ENCODE peak calls at places on chromosomes 2 and 18, in six cellular contexts. One of them, this sample, is unnamed.

GRCh38 chr2:60839126-60839813 is 42.1 kb upstream of the REL start:
- DNase-seq in mucosa of descending colon: no peak
- DNase-seq in lower lobe of right lung: no peak
- DNase-seq in thoracic aorta: no peak
- DNase-seq in kidney: no peak
- DNase-seq in GM23338: peak; percentile 74
- DNase-seq in this sample: peak; percentile 9

GRCh38 chr2:59922450-59922849 is 631.0 kb downstream of the BCL11A start:
- DNase-seq in lower lobe of right lung: no peak
- DNase-seq in GM23338: no peak
- DNase-seq in thoracic aorta: no peak
- DNase-seq in mucosa of descending colon: no peak
- DNase-seq in kidney: no peak
- DNase-seq in this sample: no peak

GRCh38 chr18:46591821-46592391 is 65.1 kb downstream of the LOXHD1 start:
- DNase-seq in kidney: no peak
- DNase-seq in GM23338: no peak
- DNase-seq in mucosa of descending colon: no peak
- DNase-seq in thoracic aorta: no peak
- DNase-seq in lower lobe of right lung: no peak
- DNase-seq in this sample: no peak

GRCh38 chr2:30866974-30867373 is 59.7 kb upstream of the CAPN13 start:
- DNase-seq in mucosa of descending colon: no peak
- DNase-seq in GM23338: no peak
- DNase-seq in kidney: no peak
- DNase-seq in thoracic aorta: no peak
- DNase-seq in lower lobe of right lung: no peak
- DNase-seq in this sample: no peak

GRCh38 chr2:101002562-101003277 is 631 bp downstream of the RPL31 start:
- DNase-seq in kidney: no peak
- DNase-seq in GM23338: no peak
- DNase-seq in lower lobe of right lung: no peak
- DNase-seq in thoracic aorta: no peak
- DNase-seq in mucosa of descending colon: no peak
- DNase-seq in this sample: no peak

GRCh38 chr18:46899274-46899948 is 17.9 kb downstream of the PIAS2 start:
- DNase-seq in kidney: no peak
- DNase-seq in GM23338: peak; percentile 96
- DNase-seq in thoracic aorta: no peak
- DNase-seq in lower lobe of right lung: no peak
- DNase-seq in mucosa of descending colon: no peak
- DNase-seq in this sample: peak; percentile 47

GRCh38 chr18:62389761-62390481 is 64.8 kb downstream of the TNFRSF11A start:
- DNase-seq in mucosa of descending colon: no peak
- DNase-seq in kidney: no peak
- DNase-seq in lower lobe of right lung: no peak
- DNase-seq in thoracic aorta: no peak
- DNase-seq in GM23338: no peak
- DNase-seq in this sample: no peak

GRCh38 chr2:164722604-164723338 is 101.5 kb upstream of the GRB14 start:
- DNase-seq in kidney: no peak
- DNase-seq in GM23338: no peak
- DNase-seq in lower lobe of right lung: no peak
- DNase-seq in thoracic aorta: no peak
- DNase-seq in mucosa of descending colon: no peak
- DNase-seq in this sample: no peak

GRCh38 chr2:79935771-79936657 is 368.5 kb downstream of the LRRTM1 start:
- DNase-seq in kidney: no peak
- DNase-seq in GM23338: peak; percentile 92
- DNase-seq in thoracic aorta: no peak
- DNase-seq in mucosa of descending colon: no peak
- DNase-seq in lower lobe of right lung: no peak
- DNase-seq in this sample: peak; percentile 48

GRCh38 chr18:74868461-74868860 is 270.8 kb downstream of the ZNF407 start:
- DNase-seq in mucosa of descending colon: no peak
- DNase-seq in lower lobe of right lung: no peak
- DNase-seq in kidney: no peak
- DNase-seq in GM23338: peak; percentile 34
- DNase-seq in thoracic aorta: no peak
- DNase-seq in this sample: no peak

GRCh38 chr2:16169381-16169960 is 229.1 kb downstream of the MYCN start:
- DNase-seq in kidney: no peak
- DNase-seq in lower lobe of right lung: no peak
- DNase-seq in mucosa of descending colon: no peak
- DNase-seq in GM23338: no peak
- DNase-seq in thoracic aorta: no peak
- DNase-seq in this sample: no peak

GRCh38 chr18:2855560-2856350 is 8.9 kb downstream of the EMILIN2 start:
- DNase-seq in kidney: no peak
- DNase-seq in mucosa of descending colon: no peak
- DNase-seq in GM23338: no peak
- DNase-seq in lower lobe of right lung: no peak
- DNase-seq in thoracic aorta: no peak
- DNase-seq in this sample: no peak

GRCh38 chr2:95231723-95232122 is 24.4 kb downstream of the ZNF892 start:
- DNase-seq in mucosa of descending colon: no peak
- DNase-seq in lower lobe of right lung: peak; percentile 65
- DNase-seq in GM23338: peak; percentile 94
- DNase-seq in thoracic aorta: no peak
- DNase-seq in kidney: no peak
- DNase-seq in this sample: peak; percentile 67

GRCh38 chr2:13193075-13193474 is 476.3 kb downstream of the TRIB2 start:
- DNase-seq in thoracic aorta: no peak
- DNase-seq in kidney: no peak
- DNase-seq in lower lobe of right lung: no peak
- DNase-seq in mucosa of descending colon: no peak
- DNase-seq in GM23338: peak; percentile 44
- DNase-seq in this sample: no peak

GRCh38 chr2:133838642-133839370 is 270.5 kb upstream of the NCKAP5 start:
- DNase-seq in GM23338: no peak
- DNase-seq in lower lobe of right lung: no peak
- DNase-seq in kidney: no peak
- DNase-seq in thoracic aorta: no peak
- DNase-seq in mucosa of descending colon: no peak
- DNase-seq in this sample: no peak
- H3K36me3 ChIP-seq in GM23338: no peaks in the 10 kb centered on the region
- H3K36me3 ChIP-seq in lower lobe of right lung: no peaks in the 10 kb centered on the region
- H3K36me3 ChIP-seq in kidney: no peaks in the 10 kb centered on the region
- H3K36me3 ChIP-seq in thoracic aorta: no peaks in the 10 kb centered on the region
- H3K36me3 ChIP-seq in mucosa of descending colon: no peaks in the 10 kb centered on the region
- H3K36me3 ChIP-seq in this sample: no peaks in the 10 kb centered on the region

GRCh38 chr2:189579585-189579984 is 1.0 kb downstream of the SLC40A1 start:
- DNase-seq in GM23338: no peak
- DNase-seq in mucosa of descending colon: no peak
- DNase-seq in lower lobe of right lung: no peak
- DNase-seq in kidney: no peak
- DNase-seq in thoracic aorta: no peak
- DNase-seq in this sample: no peak
- H3K4me3 ChIP-seq in GM23338: peak overlapping the region; percentile 86
- H3K4me3 ChIP-seq in mucosa of descending colon: no peak overlapping the region
- H3K4me3 ChIP-seq in lower lobe of right lung: peak overlapping the region; percentile 75
- H3K4me3 ChIP-seq in kidney: peak overlapping the region; percentile 79
- H3K4me3 ChIP-seq in thoracic aorta: peak overlapping the region; percentile 94
- H3K4me3 ChIP-seq in this sample: no peak overlapping the region

DNA sequence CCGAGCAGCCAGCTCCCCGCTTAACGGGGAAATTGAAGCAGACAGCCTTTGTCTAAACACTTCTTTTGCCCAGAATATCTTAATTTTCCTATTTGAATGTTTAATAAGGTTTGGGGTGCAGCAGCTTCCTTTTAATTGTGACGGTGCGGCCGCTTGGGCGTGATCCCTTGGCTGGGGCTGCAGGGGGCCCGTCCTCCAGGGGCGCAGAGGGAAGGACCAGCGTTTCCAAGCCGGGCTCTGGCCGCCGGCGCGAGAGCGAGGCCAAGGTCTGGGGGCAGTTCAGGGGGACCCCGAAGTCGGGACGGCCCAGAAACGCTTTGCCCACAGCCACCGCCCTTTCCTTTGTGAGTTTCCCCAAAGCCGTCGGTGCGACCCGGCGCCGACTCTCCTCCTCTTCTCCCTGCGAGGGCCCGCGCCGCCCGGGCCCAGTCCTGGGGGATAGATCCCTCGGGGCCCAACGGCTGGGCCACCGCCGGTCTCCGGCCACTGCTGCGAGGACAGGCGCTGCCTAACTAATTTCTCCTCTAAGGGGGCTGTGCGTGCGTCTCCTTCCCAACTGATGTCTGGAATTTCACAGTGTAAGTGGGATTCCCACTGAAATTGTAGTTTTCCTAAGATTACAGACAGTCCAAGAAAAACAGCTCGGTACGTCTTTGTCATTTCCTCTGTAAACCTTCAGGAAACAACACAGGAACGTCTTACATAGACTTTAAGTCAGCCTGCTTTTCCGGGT is 139.7 kb upstream of the SIX3 start:
- DNase-seq in kidney: no peak
- DNase-seq in thoracic aorta: no peak
- DNase-seq in GM23338: peak; percentile 58
- DNase-seq in mucosa of descending colon: no peak
- DNase-seq in lower lobe of right lung: no peak
- DNase-seq in this sample: no peak
- H3K4me1 ChIP-seq in kidney: peaks cover 3% of the 10 kb centered on the region
- H3K4me1 ChIP-seq in thoracic aorta: peaks cover 8% of the 10 kb centered on the region
- H3K4me1 ChIP-seq in GM23338: peaks cover 61% of the 10 kb centered on the region
- H3K4me1 ChIP-seq in mucosa of descending colon: peaks cover 5% of the 10 kb centered on the region
- H3K4me1 ChIP-seq in lower lobe of right lung: peaks cover 17% of the 10 kb centered on the region
- H3K4me1 ChIP-seq in this sample: peaks cover 10% of the 10 kb centered on the region

DNA sequence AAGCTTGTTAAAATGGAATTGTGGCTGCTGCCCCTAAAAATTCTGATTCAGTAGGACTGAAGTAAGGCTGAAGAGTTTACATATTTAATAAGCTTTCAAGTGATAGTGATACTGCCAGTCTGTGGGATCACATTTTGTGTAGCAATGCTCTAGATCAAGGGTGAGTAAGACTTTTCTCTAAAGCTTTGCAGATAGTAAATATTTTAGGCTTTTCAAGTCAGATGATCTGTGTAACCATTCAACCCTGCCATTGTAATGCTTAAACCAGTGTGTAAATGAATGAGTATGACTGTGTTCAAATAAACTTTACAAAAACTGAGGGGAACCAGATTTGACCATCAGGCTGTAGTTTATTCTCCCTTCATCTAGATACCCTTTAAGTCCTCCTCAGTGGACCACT is 92.7 kb downstream of the PIK3C3 start:
- DNase-seq in lower lobe of right lung: no peak
- DNase-seq in mucosa of descending colon: no peak
- DNase-seq in GM23338: no peak
- DNase-seq in thoracic aorta: no peak
- DNase-seq in kidney: no peak
- DNase-seq in this sample: no peak
- H3K36me3 ChIP-seq in lower lobe of right lung: peaks cover 75% of the 10 kb centered on the region
- H3K36me3 ChIP-seq in mucosa of descending colon: no peaks in the 10 kb centered on the region
- H3K36me3 ChIP-seq in GM23338: no peaks in the 10 kb centered on the region
- H3K36me3 ChIP-seq in thoracic aorta: peaks cover 11% of the 10 kb centered on the region
- H3K36me3 ChIP-seq in kidney: peaks cover 6% of the 10 kb centered on the region
- H3K36me3 ChIP-seq in this sample: no peaks in the 10 kb centered on the region

DNA sequence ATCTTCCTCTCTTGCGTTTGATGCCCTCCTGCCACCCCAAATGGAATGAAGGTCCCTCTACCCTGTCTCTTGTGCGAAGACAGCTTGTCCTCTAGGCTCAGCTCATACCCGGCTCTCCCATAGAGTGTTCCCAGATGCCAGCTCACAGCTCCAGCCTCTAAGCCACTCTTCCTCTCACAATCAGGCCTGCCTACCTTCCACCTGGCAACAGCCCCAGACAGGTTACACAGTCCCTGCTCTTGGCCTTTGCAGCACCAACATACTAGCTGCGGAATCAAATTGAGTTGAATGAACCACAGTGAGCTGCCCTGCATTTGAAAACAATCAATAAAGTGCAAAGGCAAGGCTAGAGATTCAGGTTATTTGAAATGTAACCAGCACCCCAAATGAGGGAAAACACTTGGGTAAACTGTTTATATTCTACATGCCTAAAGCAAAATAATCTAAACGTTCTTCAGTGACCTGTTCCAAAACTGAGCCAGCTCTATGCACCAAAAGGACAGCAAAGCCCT is 105.1 kb downstream of the COL4A4 start:
- DNase-seq in mucosa of descending colon: no peak
- DNase-seq in lower lobe of right lung: no peak
- DNase-seq in kidney: no peak
- DNase-seq in thoracic aorta: no peak
- DNase-seq in GM23338: no peak
- DNase-seq in this sample: no peak
- H3K4me3 ChIP-seq in mucosa of descending colon: no peak overlapping the region
- H3K4me3 ChIP-seq in lower lobe of right lung: no peak overlapping the region
- H3K4me3 ChIP-seq in kidney: no peak overlapping the region
- H3K4me3 ChIP-seq in thoracic aorta: no peak overlapping the region
- H3K4me3 ChIP-seq in GM23338: no peak overlapping the region
- H3K4me3 ChIP-seq in this sample: no peak overlapping the region

GRCh38 chr2:54673501-54673998 is 49.9 kb upstream of the EML6 start:
- DNase-seq in thoracic aorta: no peak
- DNase-seq in GM23338: no peak
- DNase-seq in lower lobe of right lung: peak; percentile 85
- DNase-seq in kidney: peak; percentile 89
- DNase-seq in mucosa of descending colon: peak; percentile 84
- DNase-seq in this sample: no peak
- H3K4me1 ChIP-seq in thoracic aorta: peaks cover 6% of the 10 kb centered on the region
- H3K4me1 ChIP-seq in GM23338: peaks cover 8% of the 10 kb centered on the region
- H3K4me1 ChIP-seq in lower lobe of right lung: peaks cover 60% of the 10 kb centered on the region
- H3K4me1 ChIP-seq in kidney: peaks cover 13% of the 10 kb centered on the region
- H3K4me1 ChIP-seq in mucosa of descending colon: peaks cover 11% of the 10 kb centered on the region
- H3K4me1 ChIP-seq in this sample: no peaks in the 10 kb centered on the region

This sample was measured in iPS DF 6.9.